ENCODE peak calls at places on chromosomes 2 and 18, in six cellular contexts. B, H, F, Q, K and V are unnamed samples.

GRCh38 chr18:8051388-8051787 is 484.3 kb downstream of the PTPRM start:
- DNase-seq in B (no peak), F (no peak), Q (peak), H (no peak), K (no peak), V (no peak)

GRCh38 chr2:226977775-226978190 is 141.9 kb downstream of the RHBDD1 start:
- DNase-seq in B (no peak), F (no peak), Q (peak), K (no peak), H (no peak), V (no peak)

GRCh38 chr2:63057249-63058148 is 6.9 kb downstream of the OTX1 start:
- DNase-seq in K (no peak), B (no peak), Q (no peak), H (no peak), F (no peak), V (no peak)

GRCh38 chr2:95314964-95315611 is 17.9 kb downstream of the KCNIP3 start:
- DNase-seq in F (peak), H (no peak), B (peak), K (peak), Q (peak), V (no peak)

GRCh38 chr2:139080244-139080643 is 300.1 kb upstream of the NXPH2 start:
- DNase-seq in Q (no peak), K (no peak), H (no peak), F (no peak), B (no peak), V (no peak)

GRCh38 chr2:75035444-75036353 is 77.3 kb downstream of the POLE4 start:
- DNase-seq in F (no peak), K (no peak), H (no peak), B (no peak), Q (peak), V (no peak)

GRCh38 chr2:172928754-172929153 is 146.9 kb upstream of the MAP3K20 start:
- DNase-seq in K (no peak), H (no peak), Q (peak), F (no peak), B (no peak), V (no peak)

GRCh38 chr2:141015339-141016047 is 1115.3 kb downstream of the LRP1B start:
- DNase-seq in H (no peak), B (no peak), F (peak), Q (no peak), K (no peak), V (no peak)

GRCh38 chr2:192184349-192184748 is 10.4 kb downstream of the TMEFF2 start:
- DNase-seq in B (no peak), H (no peak), Q (no peak), K (no peak), F (no peak), V (no peak)

GRCh38 chr18:36155960-36156757 is 26.5 kb downstream of the ELP2 start:
- DNase-seq in H (no peak), F (no peak), B (no peak), Q (peak), K (no peak), V (no peak)

GRCh38 chr2:69744456-69744855 is 2.5 kb downstream of the ANXA4 start:
- DNase-seq in K (no peak), F (no peak), H (no peak), B (no peak), Q (no peak), V (no peak)

GRCh38 chr2:179422037-179422643 is 157.5 kb upstream of the SESTD1 start:
- DNase-seq in F (peak), H (peak), K (peak), B (peak), Q (peak), V (no peak)

GRCh38 chr2:88554189-88554588 is 73.1 kb downstream of the EIF2AK3 start:
- DNase-seq in Q (no peak), F (no peak), H (no peak), B (no peak), K (no peak), V (no peak)

GRCh38 chr2:126650994-126651393 is 5.0 kb upstream of the GYPC start:
- DNase-seq in F (no peak), B (no peak), Q (no peak), H (no peak), K (no peak), V (no peak)

GRCh38 chr18:33123852-33124251 is 316.7 kb downstream of the CCDC178 start:
- DNase-seq in H (no peak), B (no peak), Q (no peak), K (no peak), F (no peak), V (no peak)

GRCh38 chr2:118145806-118146205 is 57.5 kb downstream of the INSIG2 start:
- DNase-seq in B (no peak), K (no peak), H (no peak), Q (no peak), F (no peak), V (no peak)

GRCh38 chr2:174495365-174496012 is 8.7 kb upstream of the GPR155 start:
- DNase-seq in K (no peak), B (no peak), H (no peak), F (peak), Q (no peak), V (no peak)

GRCh38 chr2:105183555-105184323 is 57.8 kb upstream of the GPR45 start:
- DNase-seq in K (no peak), H (no peak), Q (no peak), F (no peak), B (no peak), V (no peak)

GRCh38 chr2:175742367-175742766 is 259.7 kb downstream of the LNPK start:
- DNase-seq in K (no peak), B (no peak), H (no peak), F (no peak), Q (peak), V (peak)

GRCh38 chr2:153487482-153487881 is 8.9 kb upstream of the RPRM start:
- DNase-seq in Q (peak), F (no peak), H (no peak), K (no peak), B (no peak), V (no peak)

GRCh38 chr2:135664623-135665068 is 77.0 kb upstream of the UBXN4 start:
- DNase-seq in H (no peak), Q (peak), B (no peak), K (no peak), F (no peak), V (peak)

GRCh38 chr2:99555410-99555809 is 65.6 kb upstream of the REV1 start:
- DNase-seq in B (no peak), Q (no peak), H (no peak), K (no peak), F (no peak), V (no peak)

GRCh38 chr2:218375212-218375611 is 6.9 kb upstream of the SLC11A1 start:
- DNase-seq in B (no peak), F (no peak), Q (peak), K (no peak), H (no peak), V (peak)

GRCh38 chr2:171323971-171324528 is 109.7 kb downstream of the METTL8 start:
- DNase-seq in K (no peak), F (no peak), H (no peak), Q (no peak), B (no peak), V (no peak)

GRCh38 chr2:178482437-178482836 is 2.2 kb downstream of the PLEKHA3 start:
- DNase-seq in F (no peak), K (no peak), B (no peak), Q (peak), H (no peak), V (no peak)

GRCh38 chr2:187982668-187983067 is 309.0 kb upstream of the GULP1 start:
- DNase-seq in F (no peak), B (no peak), H (no peak), K (no peak), Q (peak), V (peak)

GRCh38 chr2:219726916-219727315 is 99.5 kb downstream of the SLC4A3 start:
- DNase-seq in B (no peak), H (no peak), K (no peak), Q (no peak), F (no peak), V (no peak)

GRCh38 chr2:84395819-84396218 is 63.3 kb downstream of the SUCLG1 start:
- DNase-seq in F (no peak), Q (peak), H (no peak), K (no peak), B (no peak), V (no peak)

GRCh38 chr2:179991344-179991743 is 15.8 kb downstream of the CWC22 start:
- DNase-seq in H (no peak), B (no peak), F (peak), Q (peak), K (no peak), V (no peak)

GRCh38 chr18:61606068-61606660 is 272.9 kb downstream of the CDH20 start:
- DNase-seq in Q (peak), F (no peak), H (no peak), K (no peak), B (peak), V (no peak)

GRCh38 chr2:156443089-156443488 is 6.9 kb downstream of the GPD2 start:
- DNase-seq in B (no peak), H (no peak), F (no peak), Q (no peak), K (no peak), V (no peak)

GRCh38 chr2:237259201-237259600 is 154.8 kb downstream of the COL6A3 start:
- DNase-seq in K (no peak), B (no peak), F (no peak), H (no peak), Q (no peak), V (no peak)

GRCh38 chr2:237260032-237260431 is 153.9 kb downstream of the COL6A3 start:
- DNase-seq in B (no peak), H (no peak), K (no peak), Q (no peak), F (no peak), V (no peak)

GRCh38 chr2:237256845-237257244 is 157.1 kb downstream of the COL6A3 start:
- DNase-seq in K (no peak), Q (peak), F (no peak), B (peak), H (no peak), V (peak)

GRCh38 chr2:237257471-237257951 is 156.5 kb downstream of the COL6A3 start:
- DNase-seq in F (no peak), K (no peak), Q (peak), B (no peak), H (no peak), V (peak)

GRCh38 chr2:237258146-237258545 is 155.8 kb downstream of the COL6A3 start:
- DNase-seq in Q (peak), H (no peak), B (no peak), K (no peak), F (no peak), V (no peak)
- TF ChIP-seq CTCF in Q (no peak), H (no peak), B (peak), K (no peak), F (no peak), V (peak)

DNA sequence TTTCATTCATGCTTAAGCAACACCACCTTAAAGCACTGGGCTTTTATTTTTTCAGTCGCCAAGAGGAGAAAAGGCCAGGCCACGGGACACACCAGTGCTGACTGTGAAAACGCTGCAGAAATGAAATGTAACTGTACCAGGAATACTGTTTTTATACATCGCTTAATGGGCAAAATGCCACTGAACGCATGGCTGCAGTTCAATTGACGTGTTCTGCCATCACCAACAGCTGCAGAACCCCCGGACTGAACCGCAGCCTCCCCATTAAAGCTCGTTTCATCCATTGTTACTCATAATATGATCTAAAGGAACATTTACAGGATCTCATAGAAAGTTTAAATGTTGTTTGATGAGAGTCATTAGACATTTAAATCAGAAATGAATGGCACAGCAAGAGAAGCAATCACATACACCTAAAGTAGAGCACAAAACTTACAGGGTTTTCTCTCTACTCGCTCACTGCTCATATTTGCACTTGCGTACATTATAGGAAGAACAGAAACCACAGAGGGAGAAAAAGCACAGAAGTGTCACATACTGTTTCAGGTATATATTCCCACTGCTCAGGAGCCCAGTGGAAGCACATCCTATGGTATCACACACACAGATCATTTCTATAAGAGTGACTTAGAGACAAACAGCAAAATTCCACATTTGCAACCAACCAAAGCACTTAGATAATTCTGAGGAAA is 35.3 kb downstream of the TCF4 start:
- DNase-seq in Q (no peak), B (no peak), F (no peak), H (no peak), K (no peak), V (no peak)
- H3K4me3 ChIP-seq in Q (no peak), B (no peak), F (no peak), H (no peak), K (no peak), V (no peak)

DNA sequence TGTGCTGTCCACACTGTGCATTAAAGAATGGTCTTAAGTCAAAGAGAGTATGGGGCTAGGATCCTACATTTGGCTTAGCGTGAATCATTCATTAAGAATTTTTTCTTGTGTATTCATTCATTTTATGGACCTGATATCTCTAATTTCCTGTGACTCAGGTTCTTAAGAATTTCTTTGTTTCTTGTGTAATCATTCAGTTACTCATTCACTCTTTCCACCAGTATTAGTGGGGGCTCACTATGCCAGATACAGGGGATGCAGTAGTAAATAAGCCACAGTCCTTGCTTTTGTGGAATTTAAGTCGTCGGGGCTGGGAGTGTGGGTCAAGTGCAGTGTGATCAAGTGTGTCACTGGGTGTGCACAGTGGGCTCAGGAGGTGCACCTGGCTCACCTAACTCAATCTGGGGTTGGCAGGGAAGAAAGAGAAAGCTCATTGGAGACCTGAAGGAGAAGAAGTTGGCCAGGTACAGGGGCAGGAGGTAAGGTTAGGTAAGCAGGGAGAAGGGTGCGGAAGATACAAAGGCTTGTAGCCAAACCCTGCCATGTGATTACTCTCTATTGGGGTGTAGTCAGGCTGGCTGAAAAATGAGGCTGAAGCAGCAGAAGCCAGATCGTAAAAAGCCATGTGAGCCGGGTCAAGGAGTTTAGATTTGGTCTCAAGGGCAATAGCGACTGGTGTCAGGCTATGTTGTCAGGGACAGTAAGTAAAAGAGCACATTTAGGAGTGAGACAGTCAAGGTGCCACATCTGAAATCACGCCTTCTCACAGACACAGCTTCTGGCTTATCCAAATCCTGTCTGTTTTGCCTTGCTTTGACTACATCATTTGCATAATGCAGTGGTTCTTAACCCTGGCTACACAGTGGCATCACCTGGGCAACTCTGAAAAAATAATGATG is 67.2 kb downstream of the KCTD1 start:
- DNase-seq in B (no peak), F (no peak), K (no peak), Q (peak), H (no peak), V (peak)
- TF ChIP-seq CTCF in B (no peak), F (no peak), K (no peak), Q (no peak), H (no peak), V (no peak)

GRCh38 chr2:113198790-113199612 is 25.2 kb downstream of the PSD4 start:
- DNase-seq in F (peak), Q (peak), H (peak), B (peak), K (peak), V (no peak)
- H3K4me3 ChIP-seq in F (peak), Q (peak), H (peak), B (peak), K (peak), V (peak)

DNA sequence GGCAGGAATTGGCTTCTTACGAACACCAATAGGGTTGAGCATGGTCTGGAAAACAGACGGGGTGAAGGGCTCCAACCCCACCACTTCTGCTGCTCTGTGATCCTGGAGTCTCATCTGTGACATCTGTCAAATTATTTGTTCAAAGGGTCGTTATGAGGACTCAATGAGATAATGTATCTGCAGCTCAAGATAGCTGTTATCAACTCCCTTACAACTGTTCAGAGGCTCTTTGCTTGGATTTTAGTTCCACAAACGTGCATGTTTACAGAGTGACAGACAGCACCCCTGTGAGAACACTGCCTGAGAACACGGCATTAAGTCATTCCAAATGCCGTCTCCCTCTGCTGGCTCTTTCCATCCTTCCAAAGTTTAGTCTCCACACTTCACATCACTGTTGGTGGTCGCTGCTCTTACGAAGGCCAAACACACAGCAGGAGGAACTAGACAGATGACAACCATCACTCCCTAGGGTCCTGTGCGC is 220.5 kb downstream of the ANAPC1 start:
- DNase-seq in K (no peak), F (no peak), H (no peak), B (no peak), Q (peak), V (no peak)
- TF ChIP-seq CTCF in K (no peak), F (no peak), H (no peak), B (no peak), Q (peak), V (peak)

GRCh38 chr2:7118606-7119503 is 201.6 kb downstream of the RNF144A start:
- DNase-seq in B (no peak), H (no peak), Q (peak), K (no peak), F (peak), V (no peak)
- H3K4me3 ChIP-seq in B (no peak), H (no peak), Q (no peak), K (no peak), F (no peak), V (no peak)

GRCh38 chr2:20384949-20385348 is 34.3 kb upstream of the PUM2 start:
- DNase-seq in K (no peak), Q (no peak), B (no peak), H (no peak), F (no peak), V (no peak)

GRCh38 chr2:20378891-20379519 is 28.4 kb upstream of the PUM2 start:
- DNase-seq in F (peak), Q (peak), H (peak), B (peak), K (peak), V (peak)

GRCh38 chr2:20378341-20378740 is 27.7 kb upstream of the PUM2 start:
- DNase-seq in Q (no peak), K (no peak), F (no peak), B (no peak), H (no peak), V (no peak)

GRCh38 chr2:20381457-20381856 is 30.8 kb upstream of the PUM2 start:
- DNase-seq in F (peak), H (no peak), B (no peak), K (no peak), Q (peak), V (no peak)

GRCh38 chr2:20382965-20383800 is 32.5 kb upstream of the PUM2 start:
- DNase-seq in H (no peak), Q (peak), B (no peak), F (no peak), K (no peak), V (peak)
- TF ChIP-seq CTCF in H (no peak), Q (no peak), B (no peak), F (no peak), K (no peak), V (no peak)

DNA sequence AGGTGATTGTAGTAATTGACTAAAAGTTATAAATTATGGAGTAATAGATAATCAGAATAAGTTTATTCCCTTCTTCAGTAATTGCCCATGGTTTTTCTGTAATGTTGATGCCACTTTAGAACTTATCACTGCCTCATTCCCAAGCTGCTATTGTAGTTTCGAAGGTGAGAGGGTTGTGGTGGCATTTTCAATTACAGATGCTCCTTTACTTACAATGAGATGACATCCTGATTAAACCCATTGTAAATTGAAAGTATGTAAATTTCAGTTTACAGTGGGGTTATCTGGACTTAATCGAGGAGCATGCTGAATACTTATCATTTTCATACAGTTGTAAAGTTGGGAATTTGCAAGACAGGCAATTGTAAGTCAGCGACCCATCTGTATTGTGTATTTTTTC is 2.9 kb downstream of the NDUFV2 start:
- DNase-seq in F (no peak), K (no peak), H (no peak), B (no peak), Q (no peak), V (no peak)
- H3K4me3 ChIP-seq in F (peak), K (no peak), H (peak), B (peak), Q (peak), V (peak)

GRCh38 chr2:170221317-170222288 is 43.7 kb downstream of the MYO3B start:
- DNase-seq in K (no peak), H (no peak), F (no peak), Q (peak), B (no peak), V (peak)
- TF ChIP-seq CTCF in K (no peak), H (no peak), F (no peak), Q (no peak), B (no peak), V (no peak)